ENCODE peak calls at places on chromosome 13, in ten cellular contexts. E is endothelial cell; S is mesendoderm; B is RWPE1; U is ACHN; K is NCI-H1417; P is sigmoid colon; M is hepatic stellate cell; G is LoVo; W is stimulated activated CD8-positive, alpha-beta memory T cell treated with anti-CD3 and anti-CD28 coated beads, Interleukin-2, amount 100 ng/mL, for 48 hours. N is an unnamed sample.

GRCh38 chr13:46602531-46602930 is 49.6 kb downstream of the LRCH1 start:
- DNase-seq in E (no peak), S (no peak), B (no peak), U (no peak), K (no peak), P (no peak), M (no peak), G (no peak), W (no peak), N (no peak)

GRCh38 chr13:109784590-109785140 is 1.7 kb downstream of the IRS2 start:
- DNase-seq in E (peak), S (peak), B (no peak), U (no peak), K (peak), P (peak), M (peak), G (no peak), W (peak), N (no peak)

GRCh38 chr13:40613192-40613818 is 53.1 kb downstream of the FOXO1 start:
- DNase-seq in E (no peak), S (no peak), B (no peak), U (no peak), K (no peak), P (peak), M (no peak), G (no peak), W (no peak), N (no peak)

GRCh38 chr13:31236211-31236786 is 36.5 kb downstream of the B3GLCT start:
- DNase-seq in E (no peak), S (peak), B (peak), U (peak), K (peak), P (no peak), M (peak), G (peak), W (no peak), N (no peak)

GRCh38 chr13:26436914-26437313 is 120.6 kb upstream of the WASF3 start:
- DNase-seq in E (no peak), S (no peak), B (no peak), U (no peak), K (no peak), P (no peak), M (no peak), G (no peak), W (no peak), N (no peak)

GRCh38 chr13:31310781-31311180 is 111.0 kb downstream of the B3GLCT start:
- DNase-seq in E (no peak), S (no peak), B (no peak), U (no peak), K (no peak), P (no peak), M (no peak), G (no peak), W (no peak), N (peak)

GRCh38 chr13:52104624-52105023 is 24.2 kb downstream of the NEK5 start:
- DNase-seq in E (no peak), S (no peak), B (no peak), U (peak), K (no peak), P (no peak), M (no peak), G (peak), W (no peak), N (no peak)

GRCh38 chr13:36282818-36283432 is 14.7 kb downstream of the CCDC169 start:
- DNase-seq in E (no peak), S (peak), B (peak), U (peak), K (peak), P (no peak), M (peak), G (peak), W (no peak), N (no peak)

GRCh38 chr13:110138009-110138699 is 168.8 kb downstream of the COL4A1 start:
- DNase-seq in E (peak), S (peak), B (peak), U (peak), K (peak), P (peak), M (peak), G (peak), W (peak), N (no peak)

GRCh38 chr13:53032849-53033248 is 4.2 kb downstream of the OLFM4 start:
- DNase-seq in E (no peak), S (no peak), B (no peak), U (no peak), K (no peak), P (no peak), M (no peak), G (no peak), W (no peak), N (no peak)

GRCh38 chr13:50129923-50130685 is 114.9 kb downstream of the KCNRG start:
- DNase-seq in E (peak), S (peak), B (no peak), U (peak), K (no peak), P (peak), M (peak), G (peak), W (no peak), N (no peak)

GRCh38 chr13:111337206-111337605 is 16.8 kb downstream of the TEX29 start:
- DNase-seq in E (no peak), S (no peak), B (peak), U (no peak), K (no peak), P (peak), M (peak), G (no peak), W (no peak), N (no peak)

GRCh38 chr13:112583592-112584277 is 4.2 kb downstream of the TUBGCP3 start:
- DNase-seq in E (no peak), S (no peak), B (no peak), U (no peak), K (no peak), P (no peak), M (no peak), G (no peak), W (no peak), N (no peak)

GRCh38 chr13:114032121-114032799 is 58.4 kb upstream of the C13orf46 start:
- DNase-seq in E (no peak), S (peak), B (peak), U (peak), K (no peak), P (no peak), M (peak), G (no peak), W (no peak), N (no peak)

GRCh38 chr13:50319603-50320296 is 304.5 kb downstream of the KCNRG start:
- DNase-seq in E (no peak), S (no peak), B (no peak), U (no peak), K (no peak), P (no peak), M (no peak), G (peak), W (no peak), N (no peak)

GRCh38 chr13:78022164-78022877 is 103.7 kb upstream of the EDNRB start:
- DNase-seq in E (peak), S (peak), B (peak), U (peak), K (no peak), P (no peak), M (peak), G (no peak), W (peak), N (no peak)

N was measured in DMS 273 treated with DMSO at 0.1 percent for 48 hours.